ENCODE peak calls at places on chromosomes 13 and 19, in four cellular contexts. D is CD4-positive, alpha-beta T cell; V is PC-9; S is pancreas. X is an unnamed sample.

GRCh38 chr13:51585234-51585672 is 991 bp downstream of the WDFY2 start:
- DNase-seq in V (no peak), S (no peak), D (no peak), X (no peak)

GRCh38 chr13:48403151-48403631 is 9.7 kb downstream of the LPAR6 start:
- DNase-seq in S (no peak), D (no peak), V (no peak), X (no peak)

GRCh38 chr19:45307361-45307760 is 15.3 kb downstream of the CKM start:
- DNase-seq in D (no peak), V (no peak), S (no peak), X (no peak)

GRCh38 chr19:19495614-19496603 is 19.4 kb downstream of the TSSK6 start:
- DNase-seq in S (no peak), D (no peak), V (no peak), X (no peak)

GRCh38 chr13:20709369-20709768 is 5.9 kb downstream of the IL17D start:
- DNase-seq in D (no peak), V (no peak), S (no peak), X (no peak)

GRCh38 chr13:73623281-73623680 is 510.9 kb downstream of the KLF12 start:
- DNase-seq in V (no peak), D (no peak), S (no peak), X (no peak)

GRCh38 chr13:105410602-105411001 is 1124.9 kb downstream of the EFNB2 start:
- DNase-seq in V (no peak), S (peak), D (no peak), X (no peak)

GRCh38 chr19:56814656-56815055 is 25.9 kb downstream of the PEG3 start:
- DNase-seq in V (no peak), S (no peak), D (no peak), X (no peak)

GRCh38 chr19:29054886-29055675 is 157.9 kb downstream of the UQCRFS1 start:
- DNase-seq in S (no peak), V (no peak), D (no peak), X (no peak)

GRCh38 chr19:39444598-39445257 is 654 bp upstream of the SUPT5H start:
- DNase-seq in S (no peak), V (no peak), D (no peak), X (no peak)

GRCh38 chr13:43880930-43881329 is 1.2 kb downstream of the LACC1 start:
- DNase-seq in V (no peak), S (no peak), D (no peak), X (no peak)

GRCh38 chr19:38657633-38658222 is 10.3 kb downstream of the ACTN4 start:
- DNase-seq in V (peak), D (no peak), S (no peak), X (no peak)

GRCh38 chr13:33280923-33281322 is 4.6 kb downstream of the STARD13 start:
- DNase-seq in S (no peak), V (no peak), D (no peak), X (no peak)

GRCh38 chr19:8120636-8121480 is 28.5 kb downstream of the FBN3 start:
- DNase-seq in S (no peak), V (no peak), D (no peak), X (no peak)

GRCh38 chr13:23984541-23984940 is 87.2 kb upstream of the C1QTNF9B start:
- DNase-seq in S (peak), V (no peak), D (no peak), X (no peak)

GRCh38 chr19:46610851-46611770 is 10.0 kb downstream of the CALM3 start:
- DNase-seq in D (no peak), V (no peak), S (no peak), X (no peak)

GRCh38 chr13:77465595-77466195 is 69.8 kb upstream of the SCEL start:
- DNase-seq in S (no peak), D (no peak), V (no peak), X (no peak)

GRCh38 chr13:75762066-75762937 is 126.2 kb downstream of the LMO7 start:
- DNase-seq in D (no peak), V (peak), S (no peak), X (no peak)

GRCh38 chr19:11408591-11408990 is 10.5 kb downstream of the RGL3 start:
- DNase-seq in S (no peak), D (no peak), V (no peak), X (no peak)

GRCh38 chr19:29404951-29405727 is 120.7 kb upstream of the VSTM2B start:
- DNase-seq in D (no peak), S (no peak), V (peak), X (no peak)

GRCh38 chr13:22848539-22849052 is 332.2 kb upstream of the SGCG start:
- DNase-seq in S (peak), V (no peak), D (no peak), X (no peak)

GRCh38 chr13:50156140-50156539 is 140.9 kb downstream of the KCNRG start:
- DNase-seq in V (no peak), S (no peak), D (no peak), X (no peak)

GRCh38 chr13:112102243-112102642 is 35.3 kb downstream of the SOX1 start:
- DNase-seq in V (no peak), D (no peak), S (no peak), X (no peak)

GRCh38 chr13:101265934-101266333 is 150.4 kb downstream of the NALCN start:
- DNase-seq in S (no peak), D (no peak), V (no peak), X (no peak)

GRCh38 chr13:38688674-38689073 is 1.8 kb downstream of the FREM2 start:
- DNase-seq in D (no peak), V (no peak), S (no peak), X (no peak)

GRCh38 chr19:30001794-30002193 is 59.8 kb downstream of the URI1 start:
- DNase-seq in D (no peak), S (no peak), V (no peak), X (no peak)

GRCh38 chr13:35531551-35531950 is 55.1 kb upstream of the MAB21L1 start:
- DNase-seq in S (no peak), V (no peak), D (no peak), X (no peak)

GRCh38 chr13:26964278-26965057 is 203.9 kb upstream of the GPR12 start:
- DNase-seq in V (peak), D (no peak), S (peak), X (no peak)

GRCh38 chr13:114204894-114205293 is 25.8 kb downstream of the CFAP97D2 start:
- DNase-seq in V (no peak), S (no peak), D (no peak), X (no peak)

GRCh38 chr13:44306401-44307192 is 67.0 kb upstream of the SERP2 start:
- DNase-seq in V (peak), D (no peak), S (no peak), X (peak)

GRCh38 chr13:77386880-77387606 is 60.1 kb upstream of the MYCBP2 start:
- DNase-seq in V (no peak), S (no peak), D (no peak), X (peak)

GRCh38 chr13:84130739-84131138 is 248.5 kb upstream of the SLITRK1 start:
- DNase-seq in D (no peak), S (no peak), V (no peak), X (no peak)

GRCh38 chr13:41694902-41695301 is 237.6 kb downstream of the RGCC start:
- DNase-seq in D (no peak), S (peak), V (no peak), X (peak)

GRCh38 chr19:35644987-35645679 is 3.0 kb upstream of the COX6B1 start:
- DNase-seq in V (peak), D (peak), S (peak), X (no peak)

GRCh38 chr19:531009-531752 is 379 bp upstream of the CDC34 start:
- DNase-seq in S (peak), V (peak), D (peak), X (peak)
- TF ChIP-seq CTCF in S (no peak), V (no peak), D (no peak), X (peak)

DNA sequence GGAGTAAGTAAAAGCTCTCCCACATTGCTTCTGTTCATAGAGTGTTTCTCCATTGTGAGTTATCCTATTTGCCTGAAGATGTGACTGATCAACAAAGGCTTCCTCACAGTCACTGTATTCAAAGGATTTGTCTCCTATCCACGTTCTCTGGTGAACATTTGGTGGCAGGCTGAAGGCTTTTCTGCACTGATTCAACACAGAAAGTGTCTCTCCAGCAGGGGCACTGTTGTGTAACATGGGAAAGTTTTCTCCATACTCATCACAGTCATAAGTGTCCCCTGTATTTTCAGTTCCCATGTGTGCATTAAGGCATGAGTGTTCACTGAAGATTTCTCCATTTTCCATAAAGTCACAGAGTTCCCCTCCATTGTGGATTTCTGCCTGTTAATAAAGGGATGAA is 17.6 kb downstream of the ZNF121 start:
- DNase-seq in S (no peak), D (no peak), V (no peak), X (no peak)
- TF ChIP-seq CTCF in S (no peak), D (no peak), V (no peak), X (no peak)

GRCh38 chr19:50518091-50519005 is 4.6 kb upstream of the ASPDH start:
- DNase-seq in D (no peak), V (no peak), S (no peak), X (no peak)
- TF ChIP-seq CTCF in D (no peak), V (peak), S (no peak), X (no peak)

GRCh38 chr19:10295305-10295846 is 5.6 kb downstream of the ICAM5 start:
- DNase-seq in S (no peak), V (no peak), D (peak), X (no peak)
- TF ChIP-seq CTCF in S (no peak), V (no peak), D (no peak), X (no peak)

GRCh38 chr19:42369433-42370067 is 20.5 kb downstream of the CNFN start:
- DNase-seq in V (no peak), D (no peak), S (no peak), X (no peak)
- TF ChIP-seq CTCF in V (no peak), D (no peak), S (no peak), X (no peak)

DNA sequence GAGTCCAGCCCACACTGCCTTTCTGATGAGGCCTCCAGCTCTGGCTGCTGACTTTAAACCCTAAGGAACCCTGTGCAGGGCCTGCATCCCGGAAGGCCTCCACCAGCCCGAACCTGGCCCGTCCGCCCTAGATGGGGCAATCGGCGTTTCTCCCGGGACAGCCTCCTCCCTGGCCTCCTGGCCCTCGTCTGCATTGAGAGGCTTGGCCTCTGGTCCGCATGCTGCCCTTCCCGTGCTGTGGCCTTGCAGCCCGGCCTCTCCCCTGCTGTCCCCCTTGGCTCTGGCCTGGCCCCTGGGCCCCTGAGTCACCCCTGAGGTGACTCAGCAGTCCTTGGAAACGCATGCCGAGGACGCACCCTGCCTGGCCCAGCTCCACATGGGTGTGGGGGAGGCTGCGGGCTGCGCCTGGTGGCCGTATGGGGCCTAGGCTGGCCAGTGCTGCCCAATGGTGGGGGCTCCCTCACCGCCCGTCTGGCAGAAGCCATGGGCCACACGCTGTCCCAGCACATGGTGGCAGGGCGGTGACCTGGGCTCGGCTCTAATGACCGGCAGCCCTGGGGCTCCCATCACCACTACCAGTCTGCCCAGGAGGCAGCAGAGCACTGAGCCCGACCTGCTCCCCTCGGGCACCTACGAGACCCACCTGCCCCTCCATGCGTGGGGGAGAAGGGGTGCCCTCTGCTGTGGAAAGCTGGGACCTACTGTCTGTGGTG is 25.7 kb downstream of the SH3GL1 start:
- DNase-seq in S (peak), V (peak), D (no peak), X (peak)
- TF ChIP-seq CTCF in S (no peak), V (peak), D (no peak), X (no peak)

GRCh38 chr19:13154241-13154778 is 4.1 kb downstream of the IER2 start:
- DNase-seq in D (no peak), S (peak), V (peak), X (peak)

GRCh38 chr19:13155472-13156284 is 5.5 kb downstream of the IER2 start:
- DNase-seq in V (peak), D (peak), S (peak), X (peak)

GRCh38 chr19:13152854-13153626 is 2.8 kb downstream of the IER2 start:
- DNase-seq in S (peak), D (peak), V (peak), X (peak)

GRCh38 chr19:13153627-13154240 is 3.5 kb downstream of the IER2 start:
- DNase-seq in S (peak), V (no peak), D (no peak), X (no peak)

DNA sequence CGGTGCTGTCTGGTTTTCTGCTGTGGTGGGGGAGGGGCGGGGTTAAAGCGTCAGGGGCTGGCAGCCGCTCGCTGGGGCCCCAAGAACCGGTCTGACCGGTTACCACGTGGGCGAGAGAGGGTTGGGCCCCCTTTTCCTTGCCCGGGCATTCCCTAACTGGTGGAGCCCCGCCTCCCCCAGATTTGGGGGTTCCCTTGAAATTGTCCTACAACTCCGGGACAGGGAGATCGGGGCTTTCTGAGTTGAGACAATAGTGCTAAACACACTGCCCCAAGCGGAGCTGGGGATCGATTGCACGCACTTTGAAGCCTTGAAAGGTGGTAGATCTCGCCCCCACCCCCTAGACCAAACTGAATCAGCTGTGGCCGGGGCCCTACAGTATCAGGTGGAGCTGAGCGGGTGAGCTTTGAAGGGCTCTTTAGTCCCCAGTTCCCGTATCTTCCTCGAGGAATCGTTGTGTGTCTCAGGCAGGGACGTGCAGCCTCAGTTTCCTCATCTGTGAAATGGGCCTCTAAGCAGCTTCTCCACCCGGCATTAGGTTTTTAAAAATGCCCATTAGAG is 4.8 kb downstream of the IER2 start:
- DNase-seq in D (peak), V (peak), S (peak), X (no peak)
- TF ChIP-seq CTCF in D (peak), V (peak), S (no peak), X (peak)

GRCh38 chr13:29454931-29455481 is 140.5 kb downstream of the SLC7A1 start:
- DNase-seq in S (no peak), V (peak), D (no peak), X (no peak)
- TF ChIP-seq CTCF in S (no peak), V (peak), D (peak), X (peak)

GRCh38 chr13:110239280-110240120 is 67.5 kb downstream of the COL4A1 start:
- DNase-seq in D (no peak), V (no peak), S (no peak), X (no peak)
- TF ChIP-seq CTCF in D (no peak), V (peak), S (no peak), X (no peak)

DNA sequence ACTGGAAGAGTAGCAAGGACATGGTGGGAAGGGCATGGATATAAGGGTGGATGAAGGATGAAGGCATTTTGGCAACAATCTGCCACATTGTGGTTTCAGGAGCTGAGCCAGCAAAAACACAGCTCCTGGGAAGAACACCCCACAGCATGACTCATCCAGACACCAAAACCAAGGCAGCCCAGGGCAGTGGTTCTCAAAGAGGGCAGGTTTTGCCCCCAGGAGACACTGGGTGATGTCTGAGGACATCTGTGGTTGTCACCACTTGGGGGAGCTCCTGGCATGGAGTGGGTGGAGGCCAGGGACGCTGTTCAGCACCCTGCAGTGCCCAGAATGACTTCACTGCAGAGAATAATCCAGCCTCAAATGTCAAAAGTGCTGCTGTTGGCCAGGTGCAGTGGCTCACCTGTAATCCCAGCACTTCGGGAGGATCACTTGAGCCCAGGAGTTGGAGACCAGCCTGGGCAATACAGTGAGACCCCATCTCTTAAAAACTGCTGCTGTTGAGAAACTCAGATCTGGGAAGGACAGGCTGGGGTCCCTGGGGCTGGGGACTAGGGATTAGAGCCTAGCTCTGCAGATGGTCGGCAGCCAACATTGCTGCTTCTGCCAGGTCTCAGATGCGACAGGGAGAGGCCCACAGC is 16.1 kb downstream of the ZFR2 start:
- DNase-seq in S (no peak), V (peak), D (peak), X (peak)
- TF ChIP-seq CTCF in S (no peak), V (peak), D (no peak), X (no peak)